ENCODE peak calls at places on chromosomes 4 and X, in five cellular contexts. I is naive thymus-derived CD8-positive, alpha-beta T cell; S is AG08396; H is heart right ventricle; T is Peyer's patch. R is an unnamed sample.

GRCh38 chrX:119698835-119699234 is 5.9 kb upstream of the SEPTIN6 start:
- DNase-seq in T (no peak), S (peak; percentile 67), I (no peak), H (no peak), R (peak; percentile 53)

GRCh38 chr4:48047896-48048295 is 31.3 kb downstream of the NIPAL1 start:
- DNase-seq in T (no peak), H (peak; percentile 32), S (no peak), I (no peak), R (no peak)

GRCh38 chrX:72094894-72095293 is 36.8 kb downstream of the RTL5 start:
- DNase-seq in H (peak; percentile 72), S (peak; percentile 16), T (peak; percentile 24), I (peak; percentile 47), R (no peak)

GRCh38 chr4:147596976-147597375 is 20.2 kb upstream of the TMEM184C start:
- DNase-seq in I (no peak), T (no peak), H (no peak), S (peak; percentile 66), R (peak; percentile 56)

GRCh38 chr4:173560896-173561295 is 30.9 kb upstream of the HAND2 start:
- DNase-seq in I (no peak), T (no peak), H (no peak), S (no peak), R (no peak)

GRCh38 chr4:127124919-127125318 is 507.8 kb upstream of the INTU start:
- DNase-seq in T (no peak), I (no peak), S (no peak), H (no peak), R (peak; percentile 27)

GRCh38 chrX:21933077-21933476 is 7.4 kb upstream of the SMS start:
- DNase-seq in I (no peak), S (no peak), T (no peak), H (no peak), R (no peak)

GRCh38 chrX:2677764-2678163 is 13.3 kb upstream of the CD99 start:
- DNase-seq in H (peak; percentile 69), S (peak; percentile 96), I (no peak), T (no peak), R (peak; percentile 80)

GRCh38 chr4:165207431-165208321 is at the start of gene KLHL2:
- DNase-seq in S (peak; percentile 92), T (peak; percentile 74), H (peak; percentile 82), I (peak; percentile 70), R (peak; percentile 72)

GRCh38 chr4:181863846-181864245 is 379.4 kb upstream of the TENM3 start:
- DNase-seq in I (no peak), T (no peak), S (no peak), H (no peak), R (no peak)

GRCh38 chr4:8218371-8219050 is 19.4 kb downstream of the SH3TC1 start:
- DNase-seq in H (no peak), S (no peak), T (no peak), I (no peak), R (no peak)

GRCh38 chr4:4838602-4839470 is 20.6 kb upstream of the MSX1 start:
- DNase-seq in H (no peak), T (no peak), S (no peak), I (no peak), R (no peak)

GRCh38 chr4:926538-926937 is 5.6 kb downstream of the GAK start:
- DNase-seq in I (no peak), T (no peak), S (no peak), H (no peak), R (peak; percentile 30)

GRCh38 chrX:48826876-48827653 is 752 bp downstream of the ERAS start:
- DNase-seq in H (no peak), T (no peak), S (no peak), I (no peak), R (no peak)

GRCh38 chrX:27309406-27309805 is 153.7 kb downstream of the PPP4R3C start:
- DNase-seq in H (no peak), T (no peak), I (no peak), S (no peak), R (no peak)

GRCh38 chr4:140344111-140344510 is 29.3 kb upstream of the SCOC start:
- DNase-seq in T (no peak), H (no peak), I (no peak), S (no peak), R (no peak)

GRCh38 chr4:72394264-72394663 is 174.8 kb downstream of the ADAMTS3 start:
- DNase-seq in H (no peak), I (no peak), S (no peak), T (no peak), R (peak; percentile 93)

GRCh38 chr4:132332932-132333722 is 816.0 kb upstream of the PCDH10 start:
- DNase-seq in S (no peak), T (no peak), H (no peak), I (no peak), R (peak; percentile 24)

GRCh38 chrX:1097328-1097727 is 115.1 kb downstream of the CRLF2 start:
- DNase-seq in S (no peak), H (no peak), T (no peak), I (no peak), R (no peak)

GRCh38 chrX:74119016-74119910 is 184.7 kb upstream of the ZCCHC13 start:
- DNase-seq in I (no peak), S (peak; percentile 48), H (no peak), T (no peak), R (no peak)

GRCh38 chr4:118344801-118345200 is 8.0 kb downstream of the PRSS12 start:
- DNase-seq in H (no peak), I (no peak), S (no peak), T (no peak), R (no peak)

GRCh38 chrX:107025538-107025937 is 25.5 kb upstream of the MORC4 start:
- DNase-seq in I (peak; percentile 4), S (peak; percentile 8), H (no peak), T (no peak), R (peak; percentile 21)

GRCh38 chr4:38210396-38211114 is 250.4 kb downstream of the PTTG2 start:
- DNase-seq in H (no peak), S (peak; percentile 18), I (no peak), T (no peak), R (no peak)